ENCODE peak calls at places on chromosomes 5 and 9, in ten cellular contexts. T is adrenal gland, P is endothelial cell, I is kidney epithelial cell, J is fibroblast of the aortic adventitia, B is cardiac muscle cell, N is chondrocyte, S is AG04450, W is GM13977, E is dorsolateral prefrontal cortex. M is an unnamed sample.

GRCh38 chr5:97094579-97095317 is 47.7 kb downstream of the LIX1 start:
- DNase-seq in T (no peak), P (no peak), I (no peak), J (no peak), B (no peak), N (no peak), S (no peak), W (peak), E (no peak), M (peak)

GRCh38 chr5:134436523-134437339 is 25.1 kb upstream of the CDKN2AIPNL start:
- DNase-seq in T (peak), P (peak), I (peak), J (peak), B (peak), N (no peak), S (peak), W (peak), E (peak), M (peak)

GRCh38 chr5:179327026-179327735 is 18.1 kb downstream of the ADAMTS2 start:
- DNase-seq in T (no peak), P (no peak), I (no peak), J (peak), B (no peak), N (peak), S (no peak), W (no peak), E (no peak), M (no peak)

GRCh38 chr5:118553662-118554061 is 434.7 kb downstream of the DTWD2 start:
- DNase-seq in T (no peak), P (no peak), I (peak), J (peak), B (no peak), N (no peak), S (no peak), W (no peak), E (no peak), M (no peak)

GRCh38 chr9:109101810-109102209 is 17.9 kb downstream of the TMEM245 start:
- DNase-seq in T (no peak), P (no peak), I (peak), J (peak), B (no peak), N (no peak), S (no peak), W (peak), E (no peak), M (peak)

GRCh38 chr5:173412566-173412965 is 84.4 kb upstream of the STC2 start:
- DNase-seq in T (no peak), P (no peak), I (peak), J (no peak), B (no peak), N (no peak), S (peak), W (no peak), E (peak), M (no peak)

GRCh38 chr9:136211006-136211405 is 6.1 kb upstream of the LHX3 start:
- DNase-seq in T (no peak), P (no peak), I (no peak), J (no peak), B (no peak), N (no peak), S (no peak), W (no peak), E (no peak), M (no peak)

GRCh38 chr9:129102791-129103594 is 7.6 kb downstream of the CRAT start:
- DNase-seq in T (peak), P (peak), I (no peak), J (peak), B (peak), N (no peak), S (no peak), W (peak), E (peak), M (peak)

GRCh38 chr5:1515921-1516571 is 7.7 kb downstream of the LPCAT1 start:
- DNase-seq in T (no peak), P (no peak), I (peak), J (no peak), B (no peak), N (peak), S (no peak), W (no peak), E (peak), M (peak)

GRCh38 chr5:131224387-131225191 is 39.3 kb upstream of the CDC42SE2 start:
- DNase-seq in T (peak), P (no peak), I (no peak), J (no peak), B (no peak), N (no peak), S (no peak), W (peak), E (no peak), M (peak)

GRCh38 chr5:172149073-172149472 is 39.0 kb downstream of the STK10 start:
- DNase-seq in T (no peak), P (no peak), I (no peak), J (peak), B (no peak), N (peak), S (peak), W (no peak), E (no peak), M (no peak)

GRCh38 chr5:80871541-80871961 is 88.6 kb upstream of the RASGRF2 start:
- DNase-seq in T (no peak), P (no peak), I (peak), J (peak), B (no peak), N (no peak), S (peak), W (no peak), E (no peak), M (no peak)

GRCh38 chr9:110206388-110206787 is 1.6 kb downstream of the C9orf152 start:
- DNase-seq in T (no peak), P (no peak), I (no peak), J (no peak), B (no peak), N (no peak), S (no peak), W (no peak), E (no peak), M (no peak)

GRCh38 chr5:144882739-144883283 is 712.1 kb downstream of the KCTD16 start:
- DNase-seq in T (no peak), P (no peak), I (no peak), J (no peak), B (no peak), N (no peak), S (no peak), W (no peak), E (no peak), M (no peak)

GRCh38 chr9:119689879-119690278 is 320.6 kb upstream of the BRINP1 start:
- DNase-seq in T (no peak), P (peak), I (no peak), J (no peak), B (peak), N (no peak), S (no peak), W (no peak), E (no peak), M (no peak)

GRCh38 chr5:67025437-67025836 is 171.2 kb downstream of the CD180 start:
- DNase-seq in T (no peak), P (no peak), I (no peak), J (no peak), B (no peak), N (no peak), S (no peak), W (no peak), E (no peak), M (no peak)

GRCh38 chr9:78365979-78366697 is 69.2 kb downstream of the PSAT1 start:
- DNase-seq in T (no peak), P (no peak), I (no peak), J (peak), B (peak), N (no peak), S (no peak), W (no peak), E (no peak), M (no peak)

GRCh38 chr5:85375525-85375924 is 990.8 kb upstream of the EDIL3 start:
- DNase-seq in T (no peak), P (no peak), I (no peak), J (no peak), B (no peak), N (no peak), S (no peak), W (no peak), E (no peak), M (no peak)

DNA sequence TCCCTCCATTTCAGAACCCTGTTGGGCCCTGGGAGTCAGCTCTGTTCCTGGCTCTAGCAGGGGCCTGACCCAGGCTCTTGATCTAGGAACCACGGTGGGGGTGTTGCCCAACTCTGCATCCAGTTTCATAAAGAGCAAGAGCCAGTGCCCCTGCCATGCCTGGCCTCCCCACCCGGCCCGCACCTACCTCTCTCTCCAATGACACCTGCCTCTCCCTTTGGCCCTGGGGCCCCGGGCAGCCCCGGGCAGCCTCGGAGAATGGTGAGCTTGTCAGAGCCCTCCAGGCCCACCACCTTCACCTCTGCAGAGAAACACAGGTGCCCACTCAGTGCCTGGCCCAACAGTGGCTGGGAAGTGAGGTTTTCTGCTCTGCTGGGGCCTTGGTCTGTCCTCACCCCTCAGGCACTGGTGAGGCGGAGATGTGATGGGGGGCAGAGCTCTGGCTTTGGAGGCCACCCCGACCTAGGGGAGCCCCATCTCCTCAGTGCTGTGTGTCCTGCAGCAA is 1.5 kb downstream of the FCN1 start:
- DNase-seq in T (peak), P (no peak), I (no peak), J (no peak), B (no peak), N (peak), S (no peak), W (no peak), E (no peak), M (no peak)
- TF ChIP-seq CTCF in T (no peak), P (no peak), I (no peak), J (no peak), B (no peak), N (no peak), S (no peak), W (no peak), E (no peak), M (no peak)

GRCh38 chr5:21918451-21918850 is 934.7 kb downstream of the CDH12 start:
- DNase-seq in T (no peak), P (no peak), I (no peak), J (no peak), B (no peak), N (no peak), S (no peak), W (no peak), E (no peak), M (no peak)

GRCh38 chr5:21919417-21920022 is 933.6 kb downstream of the CDH12 start:
- DNase-seq in T (no peak), P (peak), I (peak), J (peak), B (peak), N (no peak), S (no peak), W (peak), E (no peak), M (peak)
- TF ChIP-seq CTCF in T (peak), P (peak), I (peak), J (peak), B (peak), N (peak), S (peak), W (peak), E (peak), M (peak)

DNA sequence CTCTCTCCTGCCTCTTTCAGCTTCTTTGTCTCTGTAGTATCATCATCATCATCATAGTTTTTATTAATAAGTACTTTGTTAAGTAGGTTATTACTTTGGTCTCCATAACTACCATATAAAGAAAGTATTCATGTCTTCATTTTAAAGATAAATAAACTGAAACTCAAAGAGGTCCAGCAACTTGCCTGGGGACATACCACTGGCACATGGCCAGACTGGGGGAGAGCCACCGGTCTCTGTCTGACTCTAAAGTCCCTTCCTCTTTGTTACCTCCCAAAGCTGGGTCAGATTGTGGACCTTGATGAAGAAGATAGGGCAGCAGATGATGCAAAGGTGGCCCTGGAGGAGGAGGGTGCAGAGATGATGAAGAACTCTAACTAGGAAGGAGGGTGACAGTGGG is 8.5 kb downstream of the CDX1 start:
- DNase-seq in T (no peak), P (no peak), I (no peak), J (no peak), B (no peak), N (no peak), S (no peak), W (no peak), E (no peak), M (no peak)
- TF ChIP-seq CTCF in T (no peak), P (no peak), I (no peak), J (no peak), B (no peak), N (no peak), S (no peak), W (no peak), E (no peak), M (no peak)

DNA sequence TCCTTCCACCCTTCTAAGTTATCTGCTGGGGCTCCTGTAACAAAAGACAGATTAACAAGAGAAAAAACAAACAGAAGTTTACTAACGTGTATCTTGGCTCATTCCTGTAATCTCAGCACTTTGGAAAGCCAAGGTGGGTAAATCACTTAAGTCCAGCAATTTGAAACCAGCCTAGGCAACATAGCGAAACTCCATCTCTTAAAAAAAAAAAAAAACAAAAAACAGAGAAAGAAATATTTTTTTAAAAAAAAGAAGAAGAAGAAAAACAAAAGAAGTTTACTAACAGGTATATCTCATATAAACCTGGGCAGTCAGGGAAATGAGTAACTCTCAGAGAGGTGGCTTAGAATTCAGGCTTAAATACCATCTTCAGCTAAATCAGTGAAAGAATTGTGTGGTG is 10.3 kb upstream of the NDFIP1 start:
- DNase-seq in T (no peak), P (no peak), I (no peak), J (no peak), B (no peak), N (no peak), S (no peak), W (no peak), E (no peak), M (no peak)
- TF ChIP-seq CTCF in T (no peak), P (no peak), I (no peak), J (no peak), B (no peak), N (no peak), S (no peak), W (no peak), E (no peak), M (no peak)

DNA sequence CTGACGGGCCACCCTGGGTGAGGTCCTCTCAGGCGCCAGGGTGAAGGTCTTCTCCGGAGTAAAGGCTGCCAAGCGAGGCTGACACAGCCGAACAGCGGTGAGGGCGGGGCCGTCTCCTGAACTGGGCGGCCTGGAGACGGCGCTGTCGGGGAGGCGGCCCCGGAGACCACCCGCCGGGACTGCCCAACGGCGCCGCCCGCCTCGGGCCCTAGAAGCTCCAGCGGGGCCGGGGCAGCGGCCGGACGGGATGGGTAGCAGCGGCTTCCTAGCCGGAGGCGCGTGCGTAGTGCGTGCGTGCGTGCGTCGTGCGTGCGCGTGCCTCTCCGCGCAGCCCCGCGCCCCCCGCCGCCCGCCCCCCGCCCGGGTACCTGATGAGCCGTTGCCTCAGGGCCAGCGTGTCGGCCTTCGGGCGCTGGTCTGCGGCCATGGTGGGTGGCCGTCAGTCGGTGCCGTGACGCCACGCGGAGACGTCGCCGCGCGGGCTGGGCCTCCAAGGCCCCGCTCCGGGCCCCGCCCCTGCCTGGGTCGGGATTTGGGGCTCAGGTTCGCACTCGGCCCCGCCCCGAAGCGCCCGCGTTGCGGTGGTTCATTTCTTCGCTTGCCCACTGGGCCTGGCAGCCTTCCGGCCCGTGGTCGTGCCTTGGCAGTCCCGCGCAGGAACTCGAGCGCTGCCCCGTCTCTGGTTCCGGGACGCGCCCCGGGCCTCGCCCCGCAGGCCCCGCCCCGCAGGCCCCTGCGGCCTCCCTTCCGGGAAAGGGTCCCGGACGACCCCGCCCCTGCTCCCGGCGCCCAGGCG is at the start of gene PHYKPL:
- DNase-seq in T (peak), P (peak), I (no peak), J (peak), B (peak), N (peak), S (no peak), W (peak), E (peak), M (peak)
- TF ChIP-seq CTCF in T (no peak), P (no peak), I (no peak), J (peak), B (peak), N (peak), S (no peak), W (no peak), E (peak), M (no peak)